ENCODE peak calls at places on chromosomes 12 and 14, in eight cellular contexts. Z, L, T, V, C, X, W and P are unnamed samples.
A peak's percentile ranks its signal among the peaks of the same experiment; 100 is the strongest.

GRCh38 chr12:122880668-122881067 is 15.3 kb downstream of the VPS37B start:
- DNase-seq in Z (peak; percentile 62), L (no peak), T (no peak), V (no peak), C (no peak), X (peak; percentile 75), W (no peak), P (no peak)

GRCh38 chr14:28754209-28754985 is 12.2 kb upstream of the FOXG1 start:
- DNase-seq in Z (no peak), L (peak; percentile 79), T (no peak), V (no peak), C (no peak), X (peak; percentile 75), W (no peak), P (no peak)

GRCh38 chr12:54417712-54418440 is 1.2 kb downstream of the ITGA5 start:
- DNase-seq in Z (no peak), L (peak; percentile 35), T (no peak), V (no peak), C (no peak), X (peak; percentile 56), W (no peak), P (no peak)

GRCh38 chr12:10366875-10367274 is 23.0 kb downstream of the KLRK1 start:
- DNase-seq in Z (no peak), L (peak; percentile 41), T (no peak), V (no peak), C (no peak), X (peak; percentile 67), W (no peak), P (no peak)

GRCh38 chr14:75471059-75471458 is 43.2 kb downstream of the JDP2 start:
- DNase-seq in Z (no peak), L (no peak), T (no peak), V (no peak), C (no peak), X (no peak), W (no peak), P (no peak)

GRCh38 chr14:94009767-94010166 is 12.7 kb downstream of the CCDC197 start:
- DNase-seq in Z (no peak), L (peak; percentile 59), T (no peak), V (no peak), C (no peak), X (peak; percentile 61), W (no peak), P (no peak)

GRCh38 chr14:73153272-73153671 is 17.0 kb downstream of the PSEN1 start:
- DNase-seq in Z (no peak), L (no peak), T (no peak), V (no peak), C (no peak), X (no peak), W (no peak), P (no peak)

GRCh38 chr12:116918464-116918863 is 7.7 kb downstream of the FBXW8 start:
- DNase-seq in Z (no peak), L (no peak), T (no peak), V (no peak), C (no peak), X (no peak), W (no peak), P (no peak)

GRCh38 chr14:95784137-95784536 is 70.2 kb upstream of the TCL1A start:
- DNase-seq in Z (no peak), L (peak; percentile 8), T (no peak), V (no peak), C (no peak), X (peak; percentile 52), W (peak; percentile 13), P (no peak)

GRCh38 chr14:104880584-104881210 is 15.6 kb downstream of the CEP170B start:
- DNase-seq in Z (no peak), L (no peak), T (no peak), V (no peak), C (no peak), X (no peak), W (no peak), P (no peak)

GRCh38 chr14:61226015-61226654 is 55.0 kb downstream of the TMEM30B start:
- DNase-seq in Z (no peak), L (no peak), T (no peak), V (no peak), C (no peak), X (no peak), W (no peak), P (no peak)

GRCh38 chr14:49863483-49864262 is 11.1 kb upstream of the NEMF start:
- DNase-seq in Z (no peak), L (no peak), T (no peak), V (no peak), C (no peak), X (no peak), W (no peak), P (no peak)